ENCODE peak calls at places on chromosomes 12 and 14, in seven cellular contexts. F, T, Q, U, L, C and X are unnamed samples.
A peak's percentile ranks its signal among the peaks of the same experiment; 100 is the strongest.

GRCh38 chr12:29673346-29673745 is 110.4 kb downstream of the TMTC1 start:
- DNase-seq in F (no peak), T (no peak), Q (no peak), U (no peak), L (no peak), C (no peak), X (no peak)

GRCh38 chr14:55245657-55246268 is 25.5 kb upstream of the FBXO34 start:
- DNase-seq in F (no peak), T (peak; percentile 55), Q (no peak), U (peak; percentile 59), L (no peak), C (no peak), X (no peak)

GRCh38 chr12:76921072-76921471 is 42.3 kb upstream of the CSRP2 start:
- DNase-seq in F (no peak), T (no peak), Q (no peak), U (no peak), L (no peak), C (no peak), X (no peak)

GRCh38 chr12:91053951-91054715 is 3.7 kb downstream of the KERA start:
- DNase-seq in F (no peak), T (no peak), Q (no peak), U (peak; percentile 43), L (no peak), C (no peak), X (no peak)

GRCh38 chr12:62259311-62259992 is 752 bp upstream of the USP15 start:
- DNase-seq in F (no peak), T (peak; percentile 56), Q (no peak), U (no peak), L (no peak), C (no peak), X (no peak)

GRCh38 chr12:67320614-67321305 is 51.6 kb downstream of the CAND1 start:
- DNase-seq in F (no peak), T (no peak), Q (no peak), U (no peak), L (no peak), C (no peak), X (no peak)

GRCh38 chr12:125089083-125089482 is 23.8 kb downstream of the AACS start:
- DNase-seq in F (peak; percentile 32), T (no peak), Q (no peak), U (no peak), L (no peak), C (no peak), X (no peak)

GRCh38 chr12:114547636-114548035 is 136.3 kb downstream of the TBX3 start:
- DNase-seq in F (no peak), T (no peak), Q (no peak), U (no peak), L (no peak), C (no peak), X (no peak)

GRCh38 chr14:81511110-81511900 is 22.3 kb downstream of the SEL1L start:
- DNase-seq in F (no peak), T (no peak), Q (no peak), U (no peak), L (no peak), C (no peak), X (no peak)

GRCh38 chr12:76020281-76020680 is 11.3 kb downstream of the PHLDA1 start:
- DNase-seq in F (peak; percentile 57), T (peak; percentile 39), Q (no peak), U (peak; percentile 82), L (no peak), C (no peak), X (no peak)

GRCh38 chr12:13183621-13184020 is 12.9 kb upstream of the EMP1 start:
- DNase-seq in F (no peak), T (no peak), Q (no peak), U (no peak), L (no peak), C (no peak), X (no peak)

GRCh38 chr14:72613196-72613974 is 280.5 kb downstream of the DPF3 start:
- DNase-seq in F (no peak), T (no peak), Q (peak; percentile 4), U (peak; percentile 63), L (no peak), C (no peak), X (no peak)

GRCh38 chr14:42921876-42922275 is 1315.2 kb downstream of the LRFN5 start:
- DNase-seq in F (no peak), T (no peak), Q (no peak), U (no peak), L (no peak), C (no peak), X (no peak)

GRCh38 chr14:86934196-86934595 is 1058.8 kb downstream of the GALC start:
- DNase-seq in F (no peak), T (no peak), Q (no peak), U (no peak), L (no peak), C (no peak), X (no peak)

GRCh38 chr12:65961731-65962130 is 137.4 kb downstream of the HMGA2 start:
- DNase-seq in F (no peak), T (no peak), Q (no peak), U (no peak), L (no peak), C (no peak), X (no peak)

GRCh38 chr12:156945-157344 is 57.0 kb downstream of the SLC6A12 start:
- DNase-seq in F (no peak), T (no peak), Q (no peak), U (no peak), L (no peak), C (no peak), X (no peak)

GRCh38 chr12:113569841-113570240 is 98.2 kb upstream of the LHX5 start:
- DNase-seq in F (no peak), T (no peak), Q (no peak), U (no peak), L (no peak), C (no peak), X (no peak)

GRCh38 chr12:108955225-108955835 is 65.5 kb downstream of the SVOP start:
- DNase-seq in F (no peak), T (no peak), Q (no peak), U (no peak), L (no peak), C (no peak), X (no peak)

GRCh38 chr14:104694991-104695659 is 5.7 kb downstream of the INF2 start:
- DNase-seq in F (no peak), T (no peak), Q (no peak), U (peak; percentile 68), L (no peak), C (no peak), X (no peak)

GRCh38 chr12:14284189-14284722 is 81.2 kb upstream of the ATF7IP start:
- DNase-seq in F (no peak), T (peak; percentile 85), Q (no peak), U (no peak), L (no peak), C (no peak), X (no peak)

GRCh38 chr14:30874999-30875787 is 834 bp downstream of the COCH start:
- DNase-seq in F (peak; percentile 50), T (peak; percentile 47), Q (peak; percentile 28), U (no peak), L (peak; percentile 20), C (no peak), X (peak; percentile 32)

GRCh38 chr12:126040307-126040706 is 975.1 kb downstream of the AACS start:
- DNase-seq in F (no peak), T (peak; percentile 2), Q (no peak), U (no peak), L (no peak), C (no peak), X (no peak)

GRCh38 chr14:106586098-106586704 is 1059.8 kb downstream of the TMEM121 start:
- DNase-seq in F (peak; percentile 56), T (peak; percentile 51), Q (no peak), U (peak; percentile 86), L (no peak), C (no peak), X (peak; percentile 60)
- TF ChIP-seq CTCF in F (peak; percentile 45), T (peak; percentile 72), Q (no peak), U (peak; percentile 33), L (no peak), C (no peak), X (no peak)

GRCh38 chr14:102213984-102214658 is 74.4 kb downstream of the WDR20 start:
- DNase-seq in F (no peak), T (no peak), Q (no peak), U (no peak), L (no peak), C (peak; percentile 52), X (no peak)
- TF ChIP-seq CTCF in F (no peak), T (no peak), Q (no peak), U (no peak), L (peak; percentile 50), C (no peak), X (no peak)

GRCh38 chr12:85425349-85425612 is 145.3 kb downstream of the ALX1 start:
- DNase-seq in F (no peak), T (no peak), Q (no peak), U (no peak), L (no peak), C (no peak), X (no peak)

GRCh38 chr12:85423947-85424346 is 143.9 kb downstream of the ALX1 start:
- DNase-seq in F (no peak), T (peak; percentile 21), Q (no peak), U (no peak), L (no peak), C (no peak), X (no peak)

GRCh38 chr12:85422766-85423165 is 142.7 kb downstream of the ALX1 start:
- DNase-seq in F (no peak), T (no peak), Q (no peak), U (no peak), L (no peak), C (no peak), X (no peak)

GRCh38 chr12:85425926-85426325 is 145.9 kb downstream of the ALX1 start:
- DNase-seq in F (no peak), T (peak; percentile 3), Q (no peak), U (no peak), L (no peak), C (no peak), X (no peak)

GRCh38 chr12:85424581-85425348 is 144.7 kb downstream of the ALX1 start:
- DNase-seq in F (no peak), T (peak; percentile 55), Q (peak; percentile 12), U (peak; percentile 63), L (peak; percentile 18), C (no peak), X (no peak)
- TF ChIP-seq CTCF in F (no peak), T (peak; percentile 43), Q (peak; percentile 75), U (no peak), L (peak; percentile 68), C (peak; percentile 19), X (no peak)

GRCh38 chr12:54526800-54527630 is 22.4 kb upstream of the PDE1B start:
- DNase-seq in F (no peak), T (peak; percentile 28), Q (peak; percentile 48), U (peak; percentile 48), L (peak; percentile 70), C (no peak), X (no peak)

GRCh38 chr12:54529581-54529980 is 19.8 kb upstream of the PDE1B start:
- DNase-seq in F (no peak), T (no peak), Q (no peak), U (no peak), L (no peak), C (no peak), X (no peak)

GRCh38 chr12:54525383-54525782 is 24.0 kb upstream of the PDE1B start:
- DNase-seq in F (no peak), T (no peak), Q (no peak), U (no peak), L (no peak), C (no peak), X (no peak)

GRCh38 chr12:54523637-54524036 is 25.8 kb upstream of the PDE1B start:
- DNase-seq in F (no peak), T (no peak), Q (no peak), U (no peak), L (no peak), C (no peak), X (no peak)

GRCh38 chr12:54527631-54527929 is 21.8 kb upstream of the PDE1B start:
- DNase-seq in F (no peak), T (no peak), Q (no peak), U (no peak), L (no peak), C (no peak), X (no peak)
- TF ChIP-seq CTCF in F (no peak), T (no peak), Q (no peak), U (no peak), L (no peak), C (no peak), X (no peak)